ENCODE peak calls at places on chromosome 3, in four cellular contexts. One of them, this sample, is unnamed.
A peak's percentile ranks its signal among the peaks of the same experiment; 100 is the strongest.

GRCh38 chr3:184373422-184373821 is 4.6 kb downstream of the THPO start:
- DNase-seq in PC-3: no peak
- DNase-seq in OCI-LY7: no peak
- DNase-seq in GM12865: no peak
- DNase-seq in this sample: no peak

GRCh38 chr3:133271491-133271890 is 128.4 kb upstream of the BFSP2 start:
- DNase-seq in PC-3: no peak
- DNase-seq in OCI-LY7: no peak
- DNase-seq in GM12865: no peak
- DNase-seq in this sample: no peak

GRCh38 chr3:126106336-126107202 is 22.6 kb upstream of the SLC41A3 start:
- DNase-seq in PC-3: no peak
- DNase-seq in OCI-LY7: no peak
- DNase-seq in GM12865: no peak
- DNase-seq in this sample: no peak

GRCh38 chr3:148601766-148602685 is 95.7 kb upstream of the AGTR1 start:
- DNase-seq in PC-3: no peak
- DNase-seq in OCI-LY7: no peak
- DNase-seq in GM12865: no peak
- DNase-seq in this sample: no peak

GRCh38 chr3:43531835-43532234 is 90.0 kb downstream of the ANO10 start:
- DNase-seq in PC-3: peak; percentile 83
- DNase-seq in OCI-LY7: no peak
- DNase-seq in GM12865: no peak
- DNase-seq in this sample: no peak

GRCh38 chr3:124243253-124243859 is 251.4 kb upstream of the ROPN1 start:
- DNase-seq in PC-3: no peak
- DNase-seq in OCI-LY7: no peak
- DNase-seq in GM12865: no peak
- DNase-seq in this sample: no peak

GRCh38 chr3:117688583-117688982 is 979.0 kb downstream of the TUSC7 start:
- DNase-seq in PC-3: no peak
- DNase-seq in OCI-LY7: no peak
- DNase-seq in GM12865: no peak
- DNase-seq in this sample: no peak

GRCh38 chr3:126711361-126711760 is 7.3 kb downstream of the CHCHD6 start:
- DNase-seq in PC-3: no peak
- DNase-seq in OCI-LY7: no peak
- DNase-seq in GM12865: no peak
- DNase-seq in this sample: no peak

GRCh38 chr3:128040041-128040440 is 12.2 kb upstream of the SEC61A1 start:
- DNase-seq in PC-3: no peak
- DNase-seq in OCI-LY7: no peak
- DNase-seq in GM12865: no peak
- DNase-seq in this sample: no peak

GRCh38 chr3:35216501-35217266 is 422.6 kb upstream of the ARPP21 start:
- DNase-seq in PC-3: no peak
- DNase-seq in OCI-LY7: no peak
- DNase-seq in GM12865: no peak
- DNase-seq in this sample: no peak

GRCh38 chr3:101518421-101518871 is 5.4 kb upstream of the SENP7 start:
- DNase-seq in PC-3: peak; percentile 87
- DNase-seq in OCI-LY7: peak; percentile 38
- DNase-seq in GM12865: peak; percentile 95
- DNase-seq in this sample: peak; percentile 92

GRCh38 chr3:45272411-45272810 is 46.3 kb upstream of the TMEM158 start:
- DNase-seq in PC-3: no peak
- DNase-seq in OCI-LY7: no peak
- DNase-seq in GM12865: no peak
- DNase-seq in this sample: no peak

GRCh38 chr3:40237892-40238571 is 71.5 kb upstream of the EIF1B start:
- DNase-seq in PC-3: peak; percentile 18
- DNase-seq in OCI-LY7: no peak
- DNase-seq in GM12865: no peak
- DNase-seq in this sample: no peak

GRCh38 chr3:97579365-97579764 is 185.2 kb upstream of the ARL6 start:
- DNase-seq in PC-3: peak; percentile 66
- DNase-seq in OCI-LY7: no peak
- DNase-seq in GM12865: peak; percentile 1
- DNase-seq in this sample: no peak

GRCh38 chr3:142029791-142030190 is 119.6 kb downstream of the TFDP2 start:
- DNase-seq in PC-3: no peak
- DNase-seq in OCI-LY7: no peak
- DNase-seq in GM12865: no peak
- DNase-seq in this sample: no peak

GRCh38 chr3:136366289-136366688 is 116.1 kb downstream of the PCCB start:
- DNase-seq in PC-3: no peak
- DNase-seq in OCI-LY7: no peak
- DNase-seq in GM12865: no peak
- DNase-seq in this sample: no peak

DNA sequence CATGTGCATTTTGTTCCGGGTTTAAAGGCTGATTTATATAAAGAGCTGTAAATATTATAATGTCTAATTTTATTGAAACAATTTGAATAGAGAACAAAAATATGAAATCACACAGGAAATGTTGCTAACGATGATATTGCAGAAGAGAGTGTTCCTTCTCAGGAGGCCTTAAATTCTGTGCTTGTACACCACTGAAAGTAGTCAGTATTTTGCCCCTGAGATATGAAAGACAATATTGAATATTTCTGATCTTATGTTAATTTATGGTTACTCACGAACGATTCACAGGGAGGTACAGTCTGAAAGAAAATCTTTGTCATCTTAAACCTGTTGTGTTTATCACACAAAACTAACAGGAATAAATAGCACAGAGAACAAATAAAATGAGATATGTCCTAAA is 213.2 kb upstream of the PLSCR5 start:
- DNase-seq in PC-3: no peak
- DNase-seq in OCI-LY7: no peak
- DNase-seq in GM12865: no peak
- DNase-seq in this sample: no peak
- H3K4me3 ChIP-seq in PC-3: no peak overlapping the region
- H3K4me3 ChIP-seq in OCI-LY7: no peak overlapping the region
- H3K4me3 ChIP-seq in GM12865: no peak overlapping the region
- H3K4me3 ChIP-seq in this sample: no peak overlapping the region

GRCh38 chr3:189365609-189366564 is 194.1 kb downstream of the TPRG1 start:
- DNase-seq in PC-3: no peak
- DNase-seq in OCI-LY7: no peak
- DNase-seq in GM12865: no peak
- DNase-seq in this sample: no peak

GRCh38 chr3:189360291-189360690 is 188.5 kb downstream of the TPRG1 start:
- DNase-seq in PC-3: no peak
- DNase-seq in OCI-LY7: no peak
- DNase-seq in GM12865: no peak
- DNase-seq in this sample: no peak

GRCh38 chr3:189368384-189368783 is 196.6 kb downstream of the TPRG1 start:
- DNase-seq in PC-3: no peak
- DNase-seq in OCI-LY7: peak; percentile 1
- DNase-seq in GM12865: peak; percentile 15
- DNase-seq in this sample: no peak

GRCh38 chr3:189361103-189361835 is 189.5 kb downstream of the TPRG1 start:
- DNase-seq in PC-3: peak; percentile 39
- DNase-seq in OCI-LY7: no peak
- DNase-seq in GM12865: no peak
- DNase-seq in this sample: no peak

GRCh38 chr3:189363856-189364255 is 192.1 kb downstream of the TPRG1 start:
- DNase-seq in PC-3: no peak
- DNase-seq in OCI-LY7: no peak
- DNase-seq in GM12865: no peak
- DNase-seq in this sample: no peak
- TF ChIP-seq CTCF in PC-3: no peak
- TF ChIP-seq CTCF in OCI-LY7: no peak
- TF ChIP-seq CTCF in GM12865: no peak
- TF ChIP-seq CTCF in this sample: no peak

GRCh38 chr3:106635271-106635670 is 742.0 kb upstream of the CCDC54 start:
- DNase-seq in PC-3: peak; percentile 37
- DNase-seq in OCI-LY7: no peak
- DNase-seq in GM12865: peak; percentile 4
- DNase-seq in this sample: no peak

GRCh38 chr3:106643684-106644161 is 733.5 kb upstream of the CCDC54 start:
- DNase-seq in PC-3: no peak
- DNase-seq in OCI-LY7: no peak
- DNase-seq in GM12865: no peak
- DNase-seq in this sample: no peak

GRCh38 chr3:106640353-106640752 is 736.9 kb upstream of the CCDC54 start:
- DNase-seq in PC-3: no peak
- DNase-seq in OCI-LY7: no peak
- DNase-seq in GM12865: no peak
- DNase-seq in this sample: no peak
- H3K4me3 ChIP-seq in PC-3: no peak overlapping the region
- H3K4me3 ChIP-seq in OCI-LY7: no peak overlapping the region
- H3K4me3 ChIP-seq in GM12865: no peak overlapping the region
- H3K4me3 ChIP-seq in this sample: no peak overlapping the region

DNA sequence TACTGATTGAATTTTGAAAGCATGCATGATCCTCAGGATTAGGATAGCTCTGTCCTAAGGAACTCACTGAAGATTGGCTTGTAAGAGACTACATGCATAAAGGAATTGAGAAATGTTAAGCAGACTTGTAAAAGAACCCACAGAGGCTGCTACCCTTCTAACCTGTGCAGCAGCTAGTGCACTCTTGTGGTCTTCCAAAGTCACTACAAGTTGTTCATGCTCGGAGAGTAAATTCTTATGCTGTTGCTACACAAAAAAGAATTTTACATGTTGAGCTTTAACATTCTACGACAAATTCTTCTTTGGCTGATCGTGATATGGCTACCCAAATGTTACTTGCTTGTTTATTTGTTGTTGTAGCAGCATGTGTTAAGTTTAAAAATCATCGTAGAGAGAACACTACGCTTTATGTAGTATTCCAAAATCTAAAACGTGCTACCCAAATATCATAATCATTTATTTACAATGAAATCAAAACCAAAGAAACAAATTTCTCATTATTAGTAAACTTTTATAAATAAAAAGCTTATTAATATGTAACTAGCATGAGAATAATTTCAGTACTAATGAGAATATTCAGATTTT is 55.0 kb downstream of the GOLIM4 start:
- DNase-seq in PC-3: peak; percentile 63
- DNase-seq in OCI-LY7: peak; percentile 63
- DNase-seq in GM12865: peak; percentile 52
- DNase-seq in this sample: no peak
- TF ChIP-seq CTCF in PC-3: peak; percentile 88
- TF ChIP-seq CTCF in OCI-LY7: peak; percentile 87
- TF ChIP-seq CTCF in GM12865: peak; percentile 40
- TF ChIP-seq CTCF in this sample: peak; percentile 71

GRCh38 chr3:195023989-195024388 is 247.0 kb downstream of the XXYLT1 start:
- DNase-seq in PC-3: no peak
- DNase-seq in OCI-LY7: no peak
- DNase-seq in GM12865: no peak
- DNase-seq in this sample: no peak
- H3K4me3 ChIP-seq in PC-3: no peak overlapping the region
- H3K4me3 ChIP-seq in OCI-LY7: no peak overlapping the region
- H3K4me3 ChIP-seq in GM12865: no peak overlapping the region
- H3K4me3 ChIP-seq in this sample: no peak overlapping the region

GRCh38 chr3:71585891-71586809 is 2.6 kb upstream of the FOXP1 start:
- DNase-seq in PC-3: peak; percentile 56
- DNase-seq in OCI-LY7: peak; percentile 57
- DNase-seq in GM12865: peak; percentile 29
- DNase-seq in this sample: no peak
- TF ChIP-seq CTCF in PC-3: peak; percentile 90
- TF ChIP-seq CTCF in OCI-LY7: peak; percentile 98
- TF ChIP-seq CTCF in GM12865: peak; percentile 42
- TF ChIP-seq CTCF in this sample: peak; percentile 42

GRCh38 chr3:13019706-13020105 is 53.5 kb downstream of the IQSEC1 start:
- DNase-seq in PC-3: no peak
- DNase-seq in OCI-LY7: no peak
- DNase-seq in GM12865: no peak
- DNase-seq in this sample: no peak
- H3K4me3 ChIP-seq in PC-3: no peak overlapping the region
- H3K4me3 ChIP-seq in OCI-LY7: peak overlapping the region; percentile 70
- H3K4me3 ChIP-seq in GM12865: peak overlapping the region; percentile 73
- H3K4me3 ChIP-seq in this sample: peak overlapping the region; percentile 80

DNA sequence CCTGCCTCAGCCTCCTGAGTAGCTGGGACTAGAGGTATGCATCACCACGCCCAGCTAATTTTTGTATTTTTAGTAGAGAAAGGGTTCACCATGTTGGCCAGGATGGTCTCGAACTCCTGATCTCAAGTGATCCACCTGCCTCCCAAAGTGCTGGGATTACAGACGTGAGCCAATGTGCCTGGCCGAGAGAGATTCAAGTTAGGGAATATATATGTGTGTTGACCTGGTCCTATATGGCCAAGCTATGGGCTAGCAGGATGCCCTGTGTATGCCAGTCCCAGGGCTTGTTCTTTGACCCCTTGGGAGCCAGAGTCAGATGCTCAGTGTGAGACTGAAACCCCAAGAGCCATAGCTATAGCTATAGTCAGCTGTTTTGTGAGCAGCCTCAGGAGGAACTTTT is 1.9 kb downstream of the NDUFAF3 start:
- DNase-seq in PC-3: no peak
- DNase-seq in OCI-LY7: no peak
- DNase-seq in GM12865: no peak
- DNase-seq in this sample: no peak
- TF ChIP-seq CTCF in PC-3: no peak
- TF ChIP-seq CTCF in OCI-LY7: no peak
- TF ChIP-seq CTCF in GM12865: no peak
- TF ChIP-seq CTCF in this sample: no peak

GRCh38 chr3:197958346-197958745 is 1.7 kb upstream of the LMLN start:
- DNase-seq in PC-3: no peak
- DNase-seq in OCI-LY7: no peak
- DNase-seq in GM12865: no peak
- DNase-seq in this sample: no peak
- H3K4me3 ChIP-seq in PC-3: no peak overlapping the region
- H3K4me3 ChIP-seq in OCI-LY7: no peak overlapping the region
- H3K4me3 ChIP-seq in GM12865: no peak overlapping the region
- H3K4me3 ChIP-seq in this sample: no peak overlapping the region

DNA sequence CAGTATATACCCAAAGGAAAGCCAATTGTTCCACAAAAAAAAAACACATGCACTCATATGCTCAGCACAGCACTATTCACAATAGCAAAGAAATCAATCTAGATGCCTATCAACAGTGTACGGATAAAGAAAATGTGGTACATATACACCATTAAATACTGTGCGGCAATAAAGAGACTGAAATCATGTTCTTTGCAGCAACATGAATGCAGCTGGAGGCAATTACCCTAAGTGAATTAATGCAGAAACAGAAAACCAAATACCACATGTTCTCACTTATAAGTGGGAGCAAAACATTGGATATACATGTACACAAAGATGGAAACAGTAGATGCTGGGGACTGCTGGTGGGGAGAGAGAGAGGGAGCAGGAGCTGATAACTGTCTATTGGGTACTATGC is 124.2 kb upstream of the AADACL2 start:
- DNase-seq in PC-3: no peak
- DNase-seq in OCI-LY7: no peak
- DNase-seq in GM12865: no peak
- DNase-seq in this sample: no peak
- TF ChIP-seq CTCF in PC-3: no peak
- TF ChIP-seq CTCF in OCI-LY7: no peak
- TF ChIP-seq CTCF in GM12865: no peak
- TF ChIP-seq CTCF in this sample: no peak

This sample was measured in GM12864.